ENCODE peak calls at places on chromosomes 13 and 19, in five cellular contexts. K is KG1; V is HEK293T; A is stimulated activated CD8-positive, alpha-beta memory T cell treated with anti-CD3 and anti-CD28 coated beads, Interleukin-15, amount 100 ng/mL, for 4 hours; P is iris pigment epithelial cell. O is an unnamed sample.

GRCh38 chr13:46831588-46832194 is 34.7 kb upstream of the ESD start:
- DNase-seq in K (peak; percentile 75), V (peak; percentile 38), A (no peak), P (peak; percentile 54), O (peak; percentile 58)

GRCh38 chr19:33963514-33963913 is 166.8 kb downstream of the KCTD15 start:
- DNase-seq in K (no peak), V (no peak), A (no peak), P (no peak), O (no peak)

GRCh38 chr13:21936674-21937073 is 265.8 kb downstream of the FGF9 start:
- DNase-seq in K (no peak), V (no peak), A (no peak), P (no peak), O (no peak)

GRCh38 chr13:50131998-50132936 is 117.0 kb downstream of the KCNRG start:
- DNase-seq in K (no peak), V (no peak), A (no peak), P (no peak), O (no peak)

GRCh38 chr19:50003810-50004419 is 21.3 kb downstream of the VRK3 start:
- DNase-seq in K (peak; percentile 13), V (no peak), A (peak; percentile 11), P (peak; percentile 91), O (no peak)

GRCh38 chr19:42313096-42313839 is at the start of gene TMEM145:
- DNase-seq in K (peak; percentile 14), V (peak; percentile 81), A (no peak), P (peak; percentile 54), O (peak; percentile 53)

GRCh38 chr13:95607363-95607762 is 37.1 kb downstream of the DZIP1 start:
- DNase-seq in K (no peak), V (no peak), A (no peak), P (peak; percentile 77), O (no peak)

GRCh38 chr19:48735031-48735615 is 5.3 kb downstream of the RASIP1 start:
- DNase-seq in K (no peak), V (no peak), A (no peak), P (peak; percentile 58), O (no peak)

GRCh38 chr19:2261438-2262172 is 5.4 kb upstream of the JSRP1 start:
- DNase-seq in K (no peak), V (no peak), A (no peak), P (no peak), O (peak; percentile 71)

GRCh38 chr13:43448605-43449004 is 338.2 kb downstream of the ENOX1 start:
- DNase-seq in K (no peak), V (no peak), A (no peak), P (no peak), O (no peak)

GRCh38 chr13:48258002-48258401 is 25.0 kb downstream of the ITM2B start:
- DNase-seq in K (no peak), V (no peak), A (no peak), P (no peak), O (no peak)

GRCh38 chr19:3365093-3365446 is 1.3 kb upstream of the NFIC start:
- DNase-seq in K (no peak), V (no peak), A (no peak), P (no peak), O (no peak)

GRCh38 chr19:37564624-37565369 is 29.8 kb downstream of the ZNF571 start:
- DNase-seq in K (no peak), V (no peak), A (no peak), P (no peak), O (no peak)

GRCh38 chr19:3586124-3586626 is 897 bp downstream of the GIPC3 start:
- DNase-seq in K (peak; percentile 32), V (peak; percentile 55), A (no peak), P (no peak), O (peak; percentile 30)

GRCh38 chr19:18109363-18109730 is 11.8 kb downstream of the MAST3 start:
- DNase-seq in K (no peak), V (no peak), A (no peak), P (no peak), O (no peak)

GRCh38 chr19:1324249-1324791 is 38.6 kb downstream of the EFNA2 start:
- DNase-seq in K (no peak), V (no peak), A (no peak), P (no peak), O (no peak)

GRCh38 chr19:51123381-51124186 is 1.1 kb upstream of the SIGLEC9 start:
- DNase-seq in K (peak; percentile 17), V (no peak), A (no peak), P (no peak), O (peak; percentile 39)

GRCh38 chr13:114203536-114203935 is 24.5 kb downstream of the CFAP97D2 start:
- DNase-seq in K (no peak), V (no peak), A (no peak), P (no peak), O (no peak)